ENCODE peak calls at places on chromosome 10, in eight cellular contexts. P, K, F, O, U, Y, S and M are unnamed samples.
A peak's percentile ranks its signal among the peaks of the same experiment; 100 is the strongest.

GRCh38 chr10:14953452-14954000 is 370 bp downstream of the DCLRE1C start:
- DNase-seq in F (no peak), K (peak; percentile 73), P (no peak), U (no peak), Y (peak; percentile 60), S (no peak), O (no peak), M (peak; percentile 83)

GRCh38 chr10:28479366-28479765 is 53.6 kb upstream of the WAC start:
- DNase-seq in Y (no peak), S (no peak), P (no peak), F (no peak), O (no peak), K (no peak), U (no peak), M (no peak)

GRCh38 chr10:1543596-1543995 is 193.7 kb downstream of the ADARB2 start:
- DNase-seq in P (no peak), S (no peak), Y (no peak), O (no peak), K (no peak), U (no peak), F (no peak), M (no peak)

GRCh38 chr10:59905735-59906416 is 480 bp downstream of the CCDC6 start:
- DNase-seq in F (no peak), S (no peak), Y (no peak), O (peak; percentile 26), P (no peak), U (no peak), K (no peak), M (no peak)

GRCh38 chr10:19488592-19489280 is 327.5 kb upstream of the PLXDC2 start:
- DNase-seq in Y (no peak), O (no peak), U (peak; percentile 90), K (peak; percentile 26), F (peak; percentile 5), P (no peak), S (peak; percentile 92), M (peak; percentile 32)

GRCh38 chr10:43667317-43667731 is 18.6 kb upstream of the ZNF32 start:
- DNase-seq in F (no peak), K (peak; percentile 43), O (no peak), S (peak; percentile 73), U (peak; percentile 59), P (no peak), Y (no peak), M (peak; percentile 67)

GRCh38 chr10:117216611-117217195 is 19.4 kb downstream of the KCNK18 start:
- DNase-seq in S (peak; percentile 82), U (peak; percentile 93), O (peak; percentile 10), Y (peak; percentile 59), K (peak; percentile 58), F (peak; percentile 46), P (no peak), M (peak; percentile 78)

GRCh38 chr10:21402606-21403083 is 122.8 kb downstream of the SKIDA1 start:
- DNase-seq in P (no peak), Y (peak; percentile 18), F (no peak), U (no peak), O (no peak), K (peak; percentile 56), S (no peak), M (peak; percentile 17)

GRCh38 chr10:4998671-4999070 is 5.0 kb downstream of the AKR1C2 start:
- DNase-seq in U (no peak), O (no peak), F (no peak), S (no peak), Y (no peak), K (no peak), P (no peak), M (no peak)

GRCh38 chr10:112797908-112798307 is 152.1 kb upstream of the TCF7L2 start:
- DNase-seq in S (no peak), F (no peak), Y (no peak), P (no peak), O (no peak), K (no peak), U (peak; percentile 54), M (no peak)

GRCh38 chr10:122282253-122282671 is 11.2 kb downstream of the BTBD16 start:
- DNase-seq in P (no peak), S (no peak), F (no peak), U (no peak), O (no peak), Y (no peak), K (peak; percentile 55), M (peak; percentile 74)

GRCh38 chr10:103605359-103606156 is 112.1 kb downstream of the NEURL1 start:
- DNase-seq in Y (no peak), P (no peak), S (peak; percentile 67), U (peak; percentile 86), K (peak; percentile 27), O (peak; percentile 29), F (peak; percentile 33), M (peak; percentile 71)

GRCh38 chr10:85600744-85601081 is 765.9 kb downstream of the GRID1 start:
- DNase-seq in U (peak; percentile 16), O (no peak), Y (no peak), F (no peak), P (no peak), S (no peak), K (no peak), M (no peak)

GRCh38 chr10:84388148-84388547 is 59.8 kb downstream of the CCSER2 start:
- DNase-seq in U (no peak), K (no peak), Y (no peak), S (no peak), P (no peak), F (peak; percentile 38), O (no peak), M (no peak)

GRCh38 chr10:28459453-28460144 is 73.3 kb upstream of the WAC start:
- DNase-seq in K (no peak), O (no peak), U (peak; percentile 59), S (peak; percentile 49), F (no peak), Y (no peak), P (no peak), M (no peak)

GRCh38 chr10:120850911-120851865 is at the start of gene WDR11:
- DNase-seq in P (peak; percentile 69), S (peak; percentile 93), O (peak; percentile 84), K (peak; percentile 92), Y (peak; percentile 92), F (peak; percentile 90), U (peak; percentile 87), M (peak; percentile 93)

GRCh38 chr10:12509016-12509793 is 159.9 kb downstream of the CAMK1D start:
- DNase-seq in P (no peak), K (no peak), U (peak; percentile 23), Y (no peak), O (no peak), S (no peak), F (no peak), M (no peak)

GRCh38 chr10:42974693-42975002 is 102.2 kb upstream of the RET start:
- DNase-seq in U (no peak), O (no peak), K (no peak), S (no peak), F (no peak), P (no peak), Y (no peak), M (no peak)

GRCh38 chr10:121708921-121709625 is 110.8 kb upstream of the FGFR2 start:
- DNase-seq in K (peak; percentile 12), Y (no peak), F (no peak), U (no peak), S (no peak), O (no peak), P (no peak), M (no peak)

GRCh38 chr10:5566606-5567005 is 41.8 kb downstream of the CALML3 start:
- DNase-seq in P (no peak), O (no peak), F (no peak), S (no peak), Y (peak; percentile 97), K (peak; percentile 43), U (no peak), M (peak; percentile 67)

DNA sequence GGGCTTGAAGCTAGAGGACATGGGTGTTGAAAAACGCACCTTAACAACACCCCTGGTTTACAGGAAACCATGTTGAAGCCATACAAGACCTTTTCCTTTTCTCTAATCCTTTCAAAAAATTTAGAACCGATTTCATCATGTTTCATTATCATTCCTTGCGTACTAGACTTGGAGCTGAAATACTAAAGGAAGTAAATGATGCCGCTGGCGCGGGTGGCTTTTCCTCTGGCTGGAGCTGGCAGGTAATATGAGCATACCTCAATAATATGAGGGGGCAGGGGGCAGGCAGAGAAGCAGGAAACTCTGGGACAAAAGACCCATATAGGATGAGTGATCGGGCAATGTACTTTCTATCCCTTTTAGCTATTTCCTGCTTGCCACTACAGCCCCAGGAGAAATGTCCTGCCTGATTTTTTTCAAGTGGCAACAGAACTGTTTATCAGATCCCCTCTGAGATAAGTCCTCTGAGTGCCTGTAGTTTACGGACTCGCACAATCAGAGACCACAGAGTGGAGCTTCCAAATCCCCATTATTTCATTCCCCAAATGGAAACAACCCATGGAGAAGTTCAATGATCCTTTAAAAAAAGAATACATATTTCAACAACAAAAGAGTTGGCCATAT is 450.1 kb downstream of the KCNMA1 start:
- DNase-seq in O (no peak), U (no peak), F (no peak), P (no peak), K (no peak), Y (no peak), S (no peak), M (no peak)
- H4K20me1 ChIP-seq in O (no peaks in the 10 kb centered on the region), U (no peaks in the 10 kb centered on the region), F (no peaks in the 10 kb centered on the region), P (no peaks in the 10 kb centered on the region), K (no peaks in the 10 kb centered on the region), Y (no peaks in the 10 kb centered on the region), S (no peaks in the 10 kb centered on the region), M (no peaks in the 10 kb centered on the region)

GRCh38 chr10:116026315-116026714 is 246.7 kb downstream of the GFRA1 start:
- DNase-seq in K (no peak), Y (no peak), F (peak; percentile 3), O (no peak), S (peak; percentile 43), U (no peak), P (no peak), M (no peak)
- H3K27ac ChIP-seq in K (no peak overlapping the region), Y (no peak overlapping the region), F (no peak overlapping the region), O (no peak overlapping the region), S (no peak overlapping the region), U (no peak overlapping the region), P (no peak overlapping the region), M (no peak overlapping the region)

DNA sequence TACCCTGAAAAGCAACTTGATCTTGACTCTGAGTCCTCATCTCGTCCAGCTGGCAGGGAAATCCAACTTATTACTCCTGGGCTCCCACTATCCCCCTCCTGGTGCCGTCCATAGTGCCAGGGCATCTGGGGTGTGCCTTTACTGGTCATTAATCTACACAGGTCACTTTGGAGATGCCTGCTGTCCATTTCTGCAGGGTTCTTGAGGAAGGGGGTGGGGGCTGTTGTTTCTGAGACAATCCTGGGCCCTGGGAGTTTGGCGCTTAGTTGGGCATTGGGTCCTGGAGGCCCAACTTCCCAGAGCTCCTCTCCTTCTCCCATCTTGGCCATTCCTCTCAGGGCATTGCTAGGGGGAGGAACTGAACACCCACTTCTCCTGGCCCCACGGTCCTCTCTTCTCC is 6.0 kb upstream of the TACR2 start:
- DNase-seq in P (no peak), Y (no peak), K (no peak), S (no peak), F (no peak), O (no peak), U (no peak), M (no peak)
- H3K4me1 ChIP-seq in P (peaks cover 28% of the 10 kb centered on the region), Y (peaks cover 14% of the 10 kb centered on the region), K (no peaks in the 10 kb centered on the region), S (no peaks in the 10 kb centered on the region), F (peaks cover 76% of the 10 kb centered on the region), O (no peaks in the 10 kb centered on the region), U (no peaks in the 10 kb centered on the region), M (no peaks in the 10 kb centered on the region)

DNA sequence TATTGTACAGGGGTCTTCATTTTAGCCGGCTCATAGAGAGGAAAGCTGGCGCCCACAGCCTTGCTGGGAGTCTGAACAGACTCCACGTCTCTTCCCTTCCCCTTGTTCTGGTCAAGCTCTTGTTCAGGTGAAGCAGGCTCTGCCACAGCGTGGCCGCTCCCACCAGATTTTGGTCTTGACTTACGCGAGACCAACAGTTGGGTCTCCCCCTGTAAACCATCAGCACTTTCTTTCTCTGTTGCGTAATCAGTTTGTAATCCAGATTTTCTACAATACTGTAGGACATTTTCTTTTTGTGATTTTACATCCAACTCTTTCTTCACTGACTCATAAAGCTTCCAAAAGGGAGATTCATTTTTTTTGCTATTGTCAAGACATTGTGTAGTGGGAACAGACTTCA is 10.9 kb downstream of the MKI67 start:
- DNase-seq in F (no peak), K (no peak), U (no peak), Y (no peak), P (no peak), S (no peak), O (no peak), M (no peak)
- H4K20me1 ChIP-seq in F (no peaks in the 10 kb centered on the region), K (no peaks in the 10 kb centered on the region), U (no peaks in the 10 kb centered on the region), Y (peaks cover 2% of the 10 kb centered on the region), P (no peaks in the 10 kb centered on the region), S (no peaks in the 10 kb centered on the region), O (peaks cover 73% of the 10 kb centered on the region), M (no peaks in the 10 kb centered on the region)